ENCODE peak calls at places on chromosomes 7 and 10, in nine cellular contexts. Q is A549, V is stomach, G is HepG2, U is tibial nerve, F is ovary, R is sigmoid colon, P is K562, D is GM12878. T is an unnamed sample.

GRCh38 chr10:124043310-124044142 is 49.9 kb downstream of the CHST15 start:
- DNase-seq in R (no peak), G (peak), F (no peak), V (no peak), Q (no peak), U (no peak), D (peak), P (no peak), T (peak)

GRCh38 chr10:119724630-119725549 is 960 bp upstream of the INPP5F start:
- DNase-seq in U (no peak), D (no peak), G (peak), P (no peak), F (peak), Q (no peak), R (no peak), V (no peak), T (no peak)

GRCh38 chr10:44253769-44254462 is 131.0 kb downstream of the CXCL12 start:
- DNase-seq in F (peak), D (no peak), Q (peak), V (no peak), U (peak), P (no peak), R (no peak), G (peak), T (no peak)

GRCh38 chr10:21398549-21399345 is 126.7 kb downstream of the SKIDA1 start:
- DNase-seq in F (no peak), V (no peak), P (no peak), G (no peak), D (no peak), R (no peak), U (no peak), Q (peak), T (no peak)

GRCh38 chr7:3446786-3447185 is 145.7 kb downstream of the SDK1 start:
- DNase-seq in D (no peak), P (no peak), F (no peak), R (no peak), U (no peak), Q (no peak), V (no peak), G (no peak), T (no peak)

GRCh38 chr10:74871595-74872382 is 45.4 kb downstream of the KAT6B start:
- DNase-seq in G (no peak), Q (no peak), R (no peak), V (no peak), F (no peak), U (no peak), D (peak), P (no peak), T (peak)

GRCh38 chr7:80334185-80334584 is 177.7 kb downstream of the GNAT3 start:
- DNase-seq in V (no peak), U (no peak), R (no peak), Q (no peak), F (no peak), D (no peak), P (no peak), G (no peak), T (no peak)

GRCh38 chr10:129764901-129765663 is 199.0 kb downstream of the EBF3 start:
- DNase-seq in R (peak), F (no peak), V (peak), U (no peak), G (no peak), D (no peak), P (no peak), Q (no peak), T (peak)

GRCh38 chr7:122847871-122848473 is 38.3 kb downstream of the CADPS2 start:
- DNase-seq in Q (no peak), P (no peak), D (no peak), U (no peak), F (no peak), R (no peak), V (no peak), G (no peak), T (no peak)

GRCh38 chr10:77012811-77013500 is 624.7 kb downstream of the KCNMA1 start:
- DNase-seq in U (no peak), D (no peak), P (no peak), G (no peak), F (no peak), V (no peak), R (no peak), Q (no peak), T (no peak)

GRCh38 chr10:110863361-110863760 is 8.4 kb upstream of the PDCD4 start:
- DNase-seq in F (no peak), Q (no peak), U (no peak), R (no peak), D (no peak), V (no peak), G (no peak), P (no peak), T (no peak)

GRCh38 chr7:69773535-69774225 is 175.4 kb downstream of the AUTS2 start:
- DNase-seq in D (no peak), P (no peak), V (no peak), G (no peak), Q (peak), U (no peak), F (peak), R (peak), T (no peak)

GRCh38 chr7:55477781-55478374 is 94.4 kb downstream of the VOPP1 start:
- DNase-seq in V (no peak), Q (no peak), P (no peak), G (no peak), R (no peak), U (no peak), D (no peak), F (no peak), T (no peak)

GRCh38 chr10:30911303-30911863 is 120.3 kb downstream of the ZNF438 start:
- DNase-seq in V (no peak), F (no peak), U (no peak), P (no peak), R (no peak), D (no peak), Q (no peak), G (no peak), T (no peak)

GRCh38 chr7:50353201-50353600 is 48.7 kb downstream of the IKZF1 start:
- DNase-seq in P (no peak), Q (no peak), R (no peak), V (no peak), G (no peak), U (no peak), D (no peak), F (no peak), T (no peak)

GRCh38 chr10:327889-328809 is 192.9 kb downstream of the ZMYND11 start:
- DNase-seq in G (no peak), Q (no peak), V (no peak), R (no peak), F (no peak), U (no peak), D (no peak), P (no peak), T (no peak)

GRCh38 chr7:91880413-91881241 is at the start of gene MTERF1:
- DNase-seq in P (peak), U (peak), D (peak), V (peak), Q (peak), F (peak), R (peak), G (peak), T (peak)

GRCh38 chr10:31359979-31360378 is 41.0 kb downstream of the ZEB1 start:
- DNase-seq in R (no peak), V (no peak), U (no peak), Q (no peak), F (no peak), D (no peak), P (no peak), G (peak), T (no peak)

GRCh38 chr10:35219292-35219691 is 92.6 kb downstream of the CREM start:
- DNase-seq in Q (no peak), P (no peak), V (no peak), R (no peak), F (no peak), D (no peak), U (no peak), G (no peak), T (no peak)

GRCh38 chr7:94650137-94650536 is 5.8 kb downstream of the SGCE start:
- DNase-seq in V (no peak), G (no peak), U (no peak), D (no peak), R (no peak), Q (no peak), F (no peak), P (no peak), T (no peak)

GRCh38 chr7:30173058-30173897 is 38.5 kb downstream of the MTURN start:
- DNase-seq in Q (no peak), G (peak), F (peak), V (peak), U (peak), P (no peak), D (no peak), R (peak), T (peak)

GRCh38 chr10:43137701-43137970 is 609 bp upstream of the CSGALNACT2 start:
- DNase-seq in U (no peak), V (no peak), G (peak), R (no peak), D (no peak), P (peak), Q (peak), F (peak), T (peak)

GRCh38 chr7:47609803-47610452 is 28.0 kb upstream of the TNS3 start:
- DNase-seq in R (peak), V (no peak), Q (no peak), F (peak), U (no peak), P (no peak), G (no peak), D (no peak), T (no peak)

GRCh38 chr7:47542051-47542450 is 39.9 kb downstream of the TNS3 start:
- DNase-seq in U (no peak), F (no peak), D (no peak), Q (no peak), P (no peak), R (no peak), G (no peak), V (no peak), T (no peak)

GRCh38 chr7:94562525-94562924 is 52.9 kb downstream of the CASD1 start:
- DNase-seq in V (no peak), R (no peak), U (no peak), D (no peak), G (no peak), F (no peak), P (no peak), Q (no peak), T (no peak)

GRCh38 chr10:48495282-48496045 is 109.4 kb downstream of the ARHGAP22 start:
- DNase-seq in V (peak), R (no peak), U (no peak), Q (no peak), D (no peak), P (no peak), G (no peak), F (no peak), T (no peak)

GRCh38 chr10:48498940-48499510 is 105.8 kb downstream of the ARHGAP22 start:
- DNase-seq in Q (no peak), F (no peak), G (no peak), V (peak), P (no peak), D (no peak), R (no peak), U (no peak), T (no peak)

GRCh38 chr10:48496105-48496830 is 108.6 kb downstream of the ARHGAP22 start:
- DNase-seq in R (no peak), Q (no peak), F (no peak), U (no peak), P (no peak), V (peak), D (no peak), G (no peak), T (no peak)

GRCh38 chr10:48496831-48497792 is 107.8 kb downstream of the ARHGAP22 start:
- DNase-seq in P (no peak), D (no peak), R (no peak), V (peak), Q (no peak), F (peak), G (no peak), U (no peak), T (no peak)

DNA sequence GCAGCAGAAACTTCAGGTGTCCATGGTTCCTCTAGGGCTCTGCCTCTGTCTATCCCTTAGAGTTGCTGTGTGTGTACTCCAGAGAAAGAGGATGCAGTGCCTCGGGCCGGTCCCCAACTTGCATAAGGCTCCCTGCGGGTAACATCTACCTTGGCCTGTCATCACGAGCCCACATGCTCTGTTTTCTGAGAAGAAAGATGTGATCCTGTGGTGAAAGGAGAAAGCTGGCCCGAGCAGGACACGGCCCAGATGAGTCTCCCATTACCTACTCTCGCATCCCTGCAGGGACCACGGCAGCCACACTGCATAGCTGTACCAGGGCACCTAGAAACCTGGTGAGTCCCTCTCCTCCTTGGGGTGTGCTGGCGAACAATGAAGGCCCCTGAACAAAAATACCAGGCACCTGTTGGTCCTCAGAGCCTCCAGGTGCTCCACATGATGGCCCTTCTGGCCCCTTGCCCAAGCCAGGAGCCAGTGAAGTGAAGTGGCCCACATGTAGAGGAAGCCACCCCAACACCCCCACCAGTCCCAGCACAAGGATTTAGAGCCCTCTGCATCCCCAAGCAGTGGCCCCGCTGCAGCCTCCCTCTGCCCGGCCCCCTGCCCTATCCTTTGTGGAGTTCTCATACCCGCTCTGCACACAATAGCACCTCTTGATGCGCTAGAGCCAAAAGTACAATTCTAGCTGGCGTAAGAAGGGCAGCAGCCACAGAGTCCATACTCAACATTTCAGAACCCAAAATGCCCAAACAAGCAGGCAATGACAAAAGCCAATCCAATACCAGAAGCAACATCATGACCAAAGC is 106.7 kb downstream of the ARHGAP22 start:
- DNase-seq in R (no peak), D (no peak), V (peak), U (no peak), F (no peak), G (no peak), P (no peak), Q (no peak), T (no peak)
- TF ChIP-seq EP300 in R (no peak), D (no peak), V (no peak), U (no peak), F (no peak), G (no peak), P (no peak), Q (no peak), T (no peak)

DNA sequence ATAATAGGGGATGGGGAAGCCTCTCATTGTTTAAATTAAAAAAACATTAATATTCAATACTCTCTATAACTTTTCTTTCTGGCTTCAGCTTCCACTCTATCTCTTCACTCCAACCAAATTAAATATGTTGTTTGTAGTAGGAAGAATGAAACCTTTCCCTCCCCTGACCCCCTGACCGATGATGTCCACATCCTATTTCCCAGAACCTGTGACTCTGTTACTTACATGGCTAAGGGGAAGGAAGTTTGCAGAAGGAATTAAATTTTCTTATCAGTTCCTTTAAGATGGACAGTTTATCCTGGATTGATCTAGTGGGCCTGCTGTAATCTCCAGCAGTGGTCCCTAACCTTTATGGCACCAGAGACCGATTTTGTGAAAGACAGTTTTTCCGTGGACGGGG is 130.0 kb downstream of the PLXDC2 start:
- DNase-seq in Q (no peak), G (no peak), R (no peak), D (no peak), F (no peak), P (no peak), U (no peak), V (no peak), T (no peak)
- H3K27ac ChIP-seq in Q (no peak), G (no peak), R (peak), D (no peak), F (no peak), P (no peak), U (no peak), V (no peak), T (no peak)

GRCh38 chr7:107693396-107693795 is 32.8 kb downstream of the SLC26A4 start:
- DNase-seq in G (no peak), R (no peak), V (no peak), Q (no peak), P (no peak), F (no peak), U (no peak), D (no peak), T (no peak)
- TF ChIP-seq EP300 in G (no peak), R (no peak), V (no peak), Q (no peak), P (no peak), F (no peak), U (no peak), D (no peak), T (no peak)

GRCh38 chr7:28045592-28045991 is 135.0 kb downstream of the JAZF1 start:
- DNase-seq in Q (no peak), P (no peak), U (no peak), R (no peak), D (no peak), G (no peak), F (no peak), V (no peak), T (no peak)
- H3K27ac ChIP-seq in Q (peak), P (no peak), U (no peak), R (no peak), D (no peak), G (no peak), F (no peak), V (no peak), T (no peak)

GRCh38 chr10:78552261-78552811 is 516.4 kb upstream of the ZMIZ1 start:
- DNase-seq in V (no peak), G (no peak), R (peak), U (no peak), F (peak), Q (no peak), D (no peak), P (no peak), T (peak)

GRCh38 chr10:78550716-78551115 is 517.1 kb downstream of the RPS24 start:
- DNase-seq in V (no peak), D (no peak), Q (no peak), P (no peak), F (no peak), G (peak), R (no peak), U (no peak), T (no peak)

GRCh38 chr10:78550090-78550489 is 516.4 kb downstream of the RPS24 start:
- DNase-seq in Q (no peak), R (no peak), V (no peak), U (no peak), D (no peak), F (no peak), G (no peak), P (no peak), T (no peak)

GRCh38 chr10:78549536-78549935 is 515.9 kb downstream of the RPS24 start:
- DNase-seq in R (no peak), V (no peak), D (no peak), P (no peak), F (no peak), Q (no peak), G (no peak), U (no peak), T (no peak)

DNA sequence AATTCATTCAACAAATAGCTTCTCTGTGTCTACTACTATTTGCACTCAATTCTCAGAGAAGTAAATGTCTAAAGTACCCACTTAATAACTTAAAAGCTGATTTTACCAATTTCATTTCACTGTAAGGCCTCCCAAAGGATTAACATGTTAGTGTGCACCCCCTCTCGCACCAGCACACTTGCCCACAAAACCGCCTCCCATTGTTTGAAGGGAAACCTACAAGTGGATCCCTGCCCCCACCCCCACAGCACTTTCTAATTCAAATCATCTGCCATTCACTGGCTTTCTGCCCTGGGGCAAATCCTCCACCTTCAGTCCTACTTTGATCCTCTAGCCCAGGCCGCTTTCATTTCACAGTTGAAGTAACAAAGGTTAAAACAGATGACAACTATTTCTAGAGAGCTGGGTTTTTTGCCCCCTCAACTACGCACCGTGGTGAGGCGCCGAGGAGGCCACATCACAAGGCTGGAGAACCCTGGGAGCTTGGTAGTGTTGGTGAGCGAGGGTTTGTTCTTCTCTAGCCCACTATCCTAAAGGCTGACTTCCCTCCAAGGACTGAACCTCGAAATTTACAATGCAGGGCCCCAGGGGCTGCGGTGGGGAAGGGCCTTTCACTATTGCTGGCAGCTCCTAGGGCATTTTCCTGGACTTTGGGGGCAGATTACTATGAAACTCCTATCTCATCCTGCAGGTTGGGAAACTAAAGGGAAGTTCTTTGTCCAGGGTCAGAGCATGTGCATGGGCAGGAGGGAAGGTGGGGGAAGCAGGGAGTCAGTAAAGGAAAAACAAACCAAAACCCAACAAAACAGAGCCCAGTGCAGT is 517.4 kb upstream of the ZMIZ1 start:
- DNase-seq in V (no peak), U (no peak), R (no peak), F (no peak), D (no peak), G (peak), Q (no peak), P (no peak), T (no peak)
- TF ChIP-seq EP300 in V (no peak), U (no peak), R (no peak), F (no peak), D (no peak), G (no peak), Q (no peak), P (no peak), T (no peak)

T was measured in transverse colon.